ENCODE peak calls at places on chromosomes 2 and 18, in nine cellular contexts. B is occipital lobe; Z is Right ventricle myocardium superior; H is AG10803; A is left colon; Y is activated CD4-positive, alpha-beta T cell treated with anti-CD3 and anti-CD28 coated beads, Interleukin-2, amount 50 U/mL, for 24 hours; T is T-cell; X is activated naive CD4-positive, alpha-beta T cell treated with anti-CD3 and anti-CD28 coated beads, Interleukin-2, amount 10 ng/mL, durations not matched to agents 7 days and 5 days; D is MV-4-11. I is an unnamed sample.

GRCh38 chr2:224930990-224931389 is 111.3 kb downstream of the DOCK10 start:
- DNase-seq in B (no peak), Z (no peak), H (no peak), A (no peak), Y (no peak), T (no peak), X (no peak), D (no peak), I (no peak)

GRCh38 chr2:131043199-131044077 is 49.8 kb downstream of the FAM168B start:
- DNase-seq in B (no peak), Z (no peak), H (no peak), A (no peak), Y (no peak), T (no peak), X (no peak), D (no peak), I (no peak)

GRCh38 chr2:41378420-41378819 is 669.4 kb upstream of the PKDCC start:
- DNase-seq in B (no peak), Z (no peak), H (no peak), A (no peak), Y (no peak), T (no peak), X (no peak), D (no peak), I (no peak)

GRCh38 chr2:239818531-239819011 is 206.6 kb downstream of the NDUFA10 start:
- DNase-seq in B (no peak), Z (no peak), H (no peak), A (no peak), Y (no peak), T (no peak), X (no peak), D (no peak), I (no peak)

GRCh38 chr18:12091742-12092141 is 1.9 kb upstream of the ANKRD62 start:
- DNase-seq in B (no peak), Z (no peak), H (no peak), A (no peak), Y (no peak), T (no peak), X (no peak), D (no peak), I (no peak)

GRCh38 chr2:99636432-99637034 is 146.7 kb upstream of the REV1 start:
- DNase-seq in B (peak; percentile 11), Z (peak; percentile 94), H (peak; percentile 22), A (peak; percentile 26), Y (no peak), T (no peak), X (no peak), D (no peak), I (no peak)

GRCh38 chr2:124559236-124559635 is 534.1 kb downstream of the CNTNAP5 start:
- DNase-seq in B (no peak), Z (no peak), H (no peak), A (no peak), Y (no peak), T (no peak), X (no peak), D (no peak), I (no peak)

GRCh38 chr2:105744091-105744908 is 412 bp upstream of the NCK2 start:
- DNase-seq in B (no peak), Z (peak; percentile 82), H (peak; percentile 54), A (peak; percentile 70), Y (no peak), T (peak; percentile 61), X (peak; percentile 73), D (peak; percentile 10), I (no peak)

GRCh38 chr18:35770360-35770759 is 188.8 kb downstream of the GALNT1 start:
- DNase-seq in B (no peak), Z (no peak), H (no peak), A (no peak), Y (no peak), T (no peak), X (no peak), D (peak; percentile 27), I (no peak)

GRCh38 chr2:228700638-228701037 is 519.2 kb upstream of the SPHKAP start:
- DNase-seq in B (no peak), Z (no peak), H (peak; percentile 63), A (no peak), Y (no peak), T (no peak), X (no peak), D (no peak), I (no peak)

GRCh38 chr18:14949800-14950415 is 201.9 kb downstream of the ANKRD30B start:
- DNase-seq in B (no peak), Z (no peak), H (no peak), A (no peak), Y (no peak), T (no peak), X (no peak), D (no peak), I (no peak)

I was measured in GF-D8.